ENCODE peak calls at places on chromosomes 3 and 15, in four cellular contexts. F, L, B and R are unnamed samples.

GRCh38 chr3:142888484-142889262 is at the start of gene PCOLCE2:
- DNase-seq in L (peak; percentile 38), F (no peak), B (peak; percentile 27), R (no peak)

GRCh38 chr3:142850395-142851023 is 38.4 kb downstream of the PCOLCE2 start:
- DNase-seq in B (peak; percentile 51), L (peak; percentile 43), F (peak; percentile 39), R (peak; percentile 56)

GRCh38 chr3:115208066-115208750 is 61.1 kb upstream of the ZBTB20 start:
- DNase-seq in F (no peak), B (no peak), L (no peak), R (no peak)

GRCh38 chr3:138833908-138834358 is 795 bp downstream of the PIK3CB start:
- DNase-seq in L (no peak), B (no peak), F (no peak), R (no peak)

GRCh38 chr3:4251412-4251811 is 51.8 kb upstream of the SETMAR start:
- DNase-seq in L (no peak), B (no peak), F (no peak), R (no peak)

GRCh38 chr3:128549283-128550112 is 56.5 kb upstream of the GATA2 start:
- DNase-seq in F (peak; percentile 12), B (no peak), L (peak; percentile 81), R (no peak)

GRCh38 chr15:68214838-68215234 is 9.7 kb upstream of the CALML4 start:
- DNase-seq in F (no peak), L (no peak), B (no peak), R (no peak)

GRCh38 chr3:11377726-11378125 is 105.5 kb downstream of the ATG7 start:
- DNase-seq in B (no peak), L (no peak), F (no peak), R (no peak)

GRCh38 chr15:31393441-31394091 is 66.9 kb downstream of the KLF13 start:
- DNase-seq in F (no peak), B (no peak), L (no peak), R (no peak)

GRCh38 chr3:78900879-78901278 is 866.9 kb downstream of the ROBO1 start:
- DNase-seq in B (no peak), L (no peak), F (no peak), R (no peak)

GRCh38 chr3:98172621-98173020 is 6.1 kb downstream of the OR5H15 start:
- DNase-seq in L (no peak), F (no peak), B (no peak), R (no peak)

GRCh38 chr15:80761754-80762153 is 17.4 kb upstream of the CEMIP start:
- DNase-seq in B (no peak), F (no peak), L (no peak), R (no peak)

GRCh38 chr3:175865724-175866123 is 1006.6 kb downstream of the NAALADL2 start:
- DNase-seq in L (no peak), F (no peak), B (no peak), R (no peak)

GRCh38 chr3:31431322-31431721 is 101.4 kb upstream of the STT3B start:
- DNase-seq in F (no peak), B (no peak), L (no peak), R (no peak)

GRCh38 chr3:110741891-110742290 is 329.7 kb upstream of the NECTIN3 start:
- DNase-seq in B (no peak), F (no peak), L (no peak), R (no peak)

GRCh38 chr3:122356402-122356801 is 26.6 kb downstream of the MIX23 start:
- DNase-seq in L (no peak), B (peak; percentile 34), F (peak; percentile 57), R (peak; percentile 28)

GRCh38 chr15:68186671-68187397 is 18.3 kb downstream of the CALML4 start:
- DNase-seq in L (no peak), B (no peak), F (no peak), R (no peak)

GRCh38 chr3:102081587-102082289 is 232.4 kb downstream of the NFKBIZ start:
- DNase-seq in B (no peak), F (no peak), L (no peak), R (no peak)

GRCh38 chr3:33315826-33316225 is 38.6 kb downstream of the FBXL2 start:
- DNase-seq in L (no peak), F (peak; percentile 38), B (peak; percentile 45), R (no peak)

GRCh38 chr3:189142527-189142926 is 29.2 kb upstream of the TPRG1 start:
- DNase-seq in L (no peak), B (no peak), F (no peak), R (no peak)

GRCh38 chr3:150733373-150733935 is 29.5 kb downstream of the SIAH2 start:
- DNase-seq in B (no peak), F (peak; percentile 61), L (peak; percentile 88), R (no peak)

GRCh38 chr15:39852237-39852636 is 67.8 kb downstream of the GPR176 start:
- DNase-seq in L (no peak), B (no peak), F (no peak), R (no peak)

GRCh38 chr3:56775931-56776461 is 25.8 kb downstream of the ARHGEF3 start:
- DNase-seq in L (no peak), B (no peak), F (no peak), R (no peak)

GRCh38 chr15:62647195-62647865 is 395.2 kb upstream of the TPM1 start:
- DNase-seq in F (peak; percentile 61), L (no peak), B (peak; percentile 92), R (peak; percentile 86)

GRCh38 chr3:70823622-70824021 is 511.2 kb upstream of the MDFIC2 start:
- DNase-seq in L (no peak), B (no peak), F (no peak), R (no peak)

GRCh38 chr3:9786825-9787654 is 5.2 kb downstream of the TADA3 start:
- DNase-seq in B (no peak), F (no peak), L (no peak), R (no peak)

GRCh38 chr3:133448478-133449122 is 48.7 kb downstream of the BFSP2 start:
- DNase-seq in L (no peak), B (no peak), F (no peak), R (no peak)

GRCh38 chr3:127822166-127822835 is at the start of gene MGLL:
- DNase-seq in F (no peak), L (no peak), B (no peak), R (no peak)

GRCh38 chr3:173501941-173502489 is 104.5 kb downstream of the NLGN1 start:
- DNase-seq in L (no peak), B (no peak), F (no peak), R (no peak)

GRCh38 chr3:191985691-191986090 is 524.7 kb downstream of the PYDC2 start:
- DNase-seq in B (no peak), F (no peak), L (no peak), R (no peak)

GRCh38 chr3:33062814-33063346 is 34.1 kb downstream of the GLB1 start:
- DNase-seq in F (no peak), L (no peak), B (no peak), R (no peak)

GRCh38 chr15:93428807-93429351 is 339.9 kb upstream of the RGMA start:
- DNase-seq in F (no peak), L (no peak), B (no peak), R (no peak)

GRCh38 chr3:135217730-135218129 is 422.7 kb downstream of the EPHB1 start:
- DNase-seq in F (no peak), L (no peak), B (no peak), R (no peak)

GRCh38 chr3:72657666-72658065 is 190.6 kb downstream of the SHQ1 start:
- DNase-seq in L (no peak), B (no peak), F (peak; percentile 40), R (no peak)

GRCh38 chr3:45799586-45799985 is 3.2 kb upstream of the SLC6A20 start:
- DNase-seq in F (no peak), L (no peak), B (no peak), R (no peak)

GRCh38 chr3:45795509-45795881 is 841 bp downstream of the SLC6A20 start:
- DNase-seq in B (no peak), L (no peak), F (no peak), R (no peak)

GRCh38 chr3:45795882-45796765 is at the start of gene SLC6A20:
- DNase-seq in L (no peak), F (no peak), B (no peak), R (no peak)

GRCh38 chr3:45798034-45798433 is 1.7 kb upstream of the SLC6A20 start:
- DNase-seq in F (no peak), L (no peak), B (no peak), R (no peak)

DNA sequence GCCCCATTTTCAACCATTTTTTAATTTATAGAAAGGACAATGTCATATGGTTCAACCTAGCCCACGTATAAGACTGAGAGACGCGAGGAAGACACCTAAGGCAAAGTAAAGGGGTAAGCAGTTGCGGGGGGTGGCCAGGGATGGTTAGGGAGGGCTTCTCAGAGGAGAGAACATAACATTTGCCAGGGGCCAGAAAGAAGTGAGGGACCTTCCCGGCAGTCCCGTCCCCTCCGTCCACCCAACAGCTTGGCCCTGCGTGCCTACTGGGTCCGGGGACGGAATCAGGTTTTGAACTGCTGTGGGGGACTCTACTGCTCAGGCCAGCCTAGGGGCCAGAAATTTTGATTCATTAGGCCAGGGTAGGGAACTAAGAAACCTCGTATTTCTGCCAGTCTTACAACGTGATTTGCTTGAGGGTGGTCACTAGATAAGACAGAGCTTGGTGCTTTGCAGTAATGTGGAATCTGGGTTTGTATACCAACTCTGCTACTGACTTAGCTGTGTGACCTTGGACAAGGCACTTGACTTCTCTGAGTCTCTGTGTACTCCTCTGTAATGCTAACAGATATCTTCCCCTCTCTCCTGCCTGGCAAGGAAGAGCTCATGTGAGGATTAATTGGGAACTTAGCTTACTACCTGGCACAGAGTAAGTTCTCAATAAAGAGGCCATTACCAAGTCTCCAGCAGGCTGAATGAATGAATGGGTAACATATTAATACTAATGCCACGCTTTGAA is 734 bp upstream of the SLC6A20 start:
- DNase-seq in B (no peak), F (no peak), L (no peak), R (no peak)
- TF ChIP-seq SIN3A in B (no peak), F (no peak), L (no peak), R (no peak)

GRCh38 chr3:161100994-161101393 is 4.2 kb downstream of the B3GALNT1 start:
- DNase-seq in B (no peak), F (no peak), L (no peak), R (no peak)

GRCh38 chr3:161101609-161102008 is 3.5 kb downstream of the B3GALNT1 start:
- DNase-seq in F (no peak), B (no peak), L (no peak), R (no peak)

GRCh38 chr3:161096771-161097367 is 8.3 kb downstream of the B3GALNT1 start:
- DNase-seq in B (no peak), L (no peak), F (peak; percentile 38), R (no peak)
- TF ChIP-seq CTCF in B (peak; percentile 51), L (peak; percentile 18), F (peak; percentile 61), R (peak; percentile 81)

GRCh38 chr3:144746631-144747030 is 775.0 kb downstream of the DIPK2A start:
- DNase-seq in L (no peak), F (no peak), B (no peak), R (no peak)
- TF ChIP-seq TCF7L2 in L (no peak), F (no peak), B (no peak), R (no peak)

DNA sequence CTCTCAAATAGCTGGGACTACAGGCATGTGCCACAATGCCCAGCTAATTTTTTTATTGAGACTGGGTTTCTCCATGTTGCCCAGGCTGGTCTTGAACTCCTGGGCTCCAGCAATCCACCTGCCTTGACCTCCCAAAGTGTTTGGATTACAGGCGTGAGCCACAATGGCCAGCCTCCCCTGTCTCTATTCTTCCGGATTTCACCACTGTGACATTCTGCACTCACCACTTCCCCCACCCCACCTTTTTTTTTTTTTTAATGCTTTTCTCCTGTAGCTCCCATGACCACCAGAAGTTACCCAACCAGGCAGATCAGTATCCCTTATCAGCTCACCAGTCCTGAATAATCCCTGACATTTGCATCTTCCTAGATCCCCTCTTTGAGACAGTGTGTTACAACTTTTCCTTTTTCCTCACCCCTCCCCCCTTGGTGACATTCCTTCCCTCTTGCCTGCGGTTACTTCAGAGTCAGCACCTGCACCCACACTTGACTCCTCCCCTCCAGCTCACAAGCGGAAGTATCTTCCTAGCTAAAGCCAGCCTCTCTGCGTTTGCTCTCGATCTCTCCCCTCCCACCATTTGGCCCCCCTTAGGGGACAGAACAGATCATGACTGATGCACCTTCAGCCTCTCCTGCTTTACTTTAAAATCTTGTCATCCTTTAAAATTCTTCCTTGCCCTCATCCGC is 13.5 kb upstream of the ZNF592 start:
- DNase-seq in B (peak; percentile 85), F (peak; percentile 56), L (peak; percentile 80), R (no peak)
- TF ChIP-seq SIN3A in B (peak; percentile 69), F (no peak), L (no peak), R (no peak)